ENCODE peak calls at places on chromosomes 12 and 14, in six cellular contexts. R is NB4, J is A549, I is endothelial cell of umbilical vein, A is HepG2, Y is K562. Z is an unnamed sample.

GRCh38 chr12:117514016-117514415 is 152.6 kb upstream of the NOS1 start:
- DNase-seq in Y (no peak), A (no peak), I (no peak), R (no peak), J (no peak), Z (no peak)

GRCh38 chr14:92589213-92589852 is 75.8 kb downstream of the RIN3 start:
- DNase-seq in Y (no peak), J (no peak), I (no peak), R (peak; percentile 48), A (peak; percentile 34), Z (no peak)

GRCh38 chr14:35881280-35881679 is 55.1 kb downstream of the BRMS1L start:
- DNase-seq in J (no peak), I (no peak), A (no peak), Y (no peak), R (no peak), Z (no peak)

GRCh38 chr12:72677187-72677586 is 405.0 kb downstream of the TRHDE start:
- DNase-seq in J (no peak), I (no peak), Y (no peak), R (no peak), A (no peak), Z (no peak)

GRCh38 chr12:27524839-27525238 is 833 bp downstream of the PPFIBP1 start:
- DNase-seq in R (peak; percentile 47), J (peak; percentile 23), I (peak; percentile 69), Y (no peak), A (no peak), Z (no peak)

GRCh38 chr12:90679674-90680073 is 275.3 kb downstream of the CCER1 start:
- DNase-seq in J (no peak), R (no peak), I (no peak), Y (no peak), A (no peak), Z (no peak)

GRCh38 chr14:30330452-30330851 is 228.5 kb upstream of the G2E3 start:
- DNase-seq in R (peak; percentile 0), J (no peak), Y (peak; percentile 13), I (no peak), A (no peak), Z (no peak)

GRCh38 chr12:124036117-124037109 is 63.4 kb downstream of the ZNF664 start:
- DNase-seq in J (peak; percentile 56), A (peak; percentile 15), I (peak; percentile 60), Y (peak; percentile 61), R (peak; percentile 65), Z (peak; percentile 27)

GRCh38 chr14:92348154-92348553 is 25.2 kb downstream of the SLC24A4 start:
- DNase-seq in A (peak; percentile 84), Y (no peak), J (peak; percentile 44), I (no peak), R (no peak), Z (no peak)

GRCh38 chr14:98766818-98767217 is 505.2 kb downstream of the BCL11B start:
- DNase-seq in A (no peak), R (peak; percentile 56), I (no peak), Y (no peak), J (no peak), Z (no peak)

GRCh38 chr14:33120966-33121365 is 182.3 kb downstream of the NPAS3 start:
- DNase-seq in R (peak; percentile 5), J (no peak), I (no peak), A (no peak), Y (no peak), Z (no peak)

GRCh38 chr14:55914771-55915170 is 203.4 kb upstream of the PELI2 start:
- DNase-seq in A (no peak), I (no peak), R (no peak), Y (no peak), J (no peak), Z (no peak)

GRCh38 chr12:63078911-63079310 is 72.1 kb downstream of the AVPR1A start:
- DNase-seq in J (no peak), R (no peak), A (no peak), I (no peak), Y (no peak), Z (no peak)

GRCh38 chr14:101074124-101075024 is 170.9 kb upstream of the RTL1 start:
- DNase-seq in Y (no peak), J (no peak), R (no peak), A (no peak), I (no peak), Z (no peak)

GRCh38 chr14:100531591-100532121 is 55.6 kb downstream of the BEGAIN start:
- DNase-seq in Y (no peak), I (no peak), J (no peak), A (no peak), R (no peak), Z (no peak)

GRCh38 chr12:89363084-89363483 is 10.8 kb upstream of the DUSP6 start:
- DNase-seq in I (no peak), J (no peak), A (no peak), Y (no peak), R (no peak), Z (no peak)

GRCh38 chr12:14774944-14775651 is 28.2 kb downstream of the WBP11 start:
- DNase-seq in J (peak; percentile 33), Y (no peak), A (no peak), R (peak; percentile 71), I (peak; percentile 73), Z (no peak)

GRCh38 chr12:27970981-27971489 is 1.5 kb downstream of the PTHLH start:
- DNase-seq in R (no peak), J (no peak), Y (no peak), I (no peak), A (no peak), Z (no peak)

GRCh38 chr12:52870361-52871290 is 21.8 kb upstream of the KRT78 start:
- DNase-seq in I (peak; percentile 32), J (peak; percentile 86), Y (peak; percentile 87), R (peak; percentile 68), A (peak; percentile 45), Z (no peak)

GRCh38 chr14:57988445-57988844 is 122.6 kb upstream of the SLC35F4 start:
- DNase-seq in J (no peak), R (no peak), I (no peak), Y (no peak), A (no peak), Z (no peak)

GRCh38 chr14:65849096-65849495 is 436.6 kb downstream of the FUT8 start:
- DNase-seq in Y (no peak), I (no peak), R (no peak), J (no peak), A (no peak), Z (no peak)
- TF ChIP-seq MYC in Y (no peak), I (no peak), R (no peak), J (no peak), A (no peak), Z (no peak)

GRCh38 chr12:49720214-49720613 is 13.0 kb upstream of the FMNL3 start:
- DNase-seq in J (no peak), I (no peak), Y (no peak), R (no peak), A (peak; percentile 52), Z (no peak)

GRCh38 chr12:49716546-49716945 is 9.3 kb upstream of the FMNL3 start:
- DNase-seq in I (no peak), J (no peak), Y (no peak), R (no peak), A (no peak), Z (no peak)
- TF ChIP-seq MYC in I (no peak), J (no peak), Y (no peak), R (no peak), A (no peak), Z (no peak)

GRCh38 chr14:90281766-90282165 is 25.4 kb downstream of the PSMC1 start:
- DNase-seq in A (no peak), Y (no peak), J (no peak), I (no peak), R (no peak), Z (no peak)
- TF ChIP-seq MYC in A (no peak), Y (no peak), J (no peak), I (no peak), R (no peak), Z (no peak)

DNA sequence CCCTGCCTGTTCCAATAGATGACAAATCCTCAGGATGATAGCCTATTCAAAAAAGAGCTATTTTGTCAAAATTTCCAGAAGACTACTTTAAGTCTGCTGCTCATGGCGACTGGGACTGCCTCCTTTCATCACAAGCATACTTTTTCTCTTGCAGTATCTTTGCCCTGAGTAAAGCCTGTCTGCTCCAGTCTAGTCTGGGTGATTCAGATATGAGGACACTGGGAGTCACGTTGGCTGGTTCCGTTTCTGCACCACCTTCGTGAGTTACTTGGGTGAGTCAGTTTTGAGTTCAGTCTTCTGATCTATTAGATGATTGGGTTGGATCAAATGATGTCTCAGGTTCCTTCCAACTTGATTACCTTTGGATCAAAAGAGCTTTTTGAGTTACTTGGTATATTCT is 301.3 kb upstream of the STXBP6 start:
- DNase-seq in A (no peak), R (no peak), Y (no peak), I (no peak), J (no peak), Z (no peak)
- TF ChIP-seq MYC in A (no peak), R (no peak), Y (no peak), I (no peak), J (no peak), Z (no peak)

DNA sequence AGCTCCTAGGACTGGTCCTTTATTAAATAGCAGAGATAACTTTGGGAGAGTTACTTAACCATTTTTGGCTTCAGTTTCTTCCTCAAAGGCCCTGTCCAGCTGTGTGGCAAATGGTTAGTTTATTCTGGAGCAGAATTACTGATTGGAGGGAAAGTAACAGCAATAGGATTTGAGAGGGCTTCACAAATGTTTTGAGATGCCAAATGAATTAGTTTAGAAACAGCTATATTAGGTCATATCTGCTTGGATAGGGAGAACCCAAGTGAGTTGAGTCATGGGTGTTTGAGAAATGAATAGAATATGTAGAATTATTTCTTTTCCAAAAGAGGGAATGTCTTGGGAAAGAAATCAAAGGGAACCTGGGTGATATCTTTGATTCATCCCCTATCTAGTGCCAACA is 17.5 kb downstream of the RASSF3 start:
- DNase-seq in Y (no peak), R (no peak), J (no peak), I (peak; percentile 34), A (no peak), Z (no peak)
- TF ChIP-seq MYC in Y (no peak), R (no peak), J (no peak), I (no peak), A (no peak), Z (no peak)

Z was measured in GM12878.